ENCODE peak calls at places on chromosomes 1 and 21, in nine cellular contexts. B is body of pancreas, Q is uterus, L is pancreas, A is RWPE2, U is fibroblast of lung, W is heart right ventricle, X is left lung, D is right atrium auricular region. R is an unnamed sample. For H3K9me3 and H3K27me3, the result is how much of the 10 kb centered on the place peaks cover.

GRCh38 chr1:8211251-8211619 is 106.7 kb upstream of the SLC45A1 start:
- DNase-seq in X (no peak), U (no peak), D (no peak), W (no peak), L (no peak), Q (no peak), B (no peak), A (no peak), R (no peak)

GRCh38 chr1:33133478-33134105 is 48.3 kb downstream of the TRIM62 start:
- DNase-seq in B (no peak), X (no peak), D (no peak), A (no peak), L (no peak), U (no peak), W (no peak), Q (no peak), R (no peak)

GRCh38 chr1:84366786-84367185 is 31.5 kb upstream of the DNASE2B start:
- DNase-seq in Q (no peak), W (no peak), A (no peak), D (no peak), X (no peak), B (no peak), L (no peak), U (peak), R (no peak)

GRCh38 chr21:29018540-29018939 is 609 bp downstream of the RWDD2B start:
- DNase-seq in L (no peak), A (no peak), W (no peak), U (peak), B (no peak), D (no peak), Q (no peak), X (no peak), R (no peak)

GRCh38 chr1:118991448-118991847 is 3.3 kb upstream of the TBX15 start:
- DNase-seq in X (no peak), W (no peak), B (no peak), Q (no peak), U (no peak), D (no peak), L (no peak), A (no peak), R (no peak)

GRCh38 chr1:172609528-172609927 is 49.4 kb upstream of the FASLG start:
- DNase-seq in D (no peak), W (no peak), U (peak), Q (no peak), A (no peak), L (no peak), B (no peak), X (no peak), R (no peak)

GRCh38 chr1:178189814-178190213 is 95.9 kb downstream of the RASAL2 start:
- DNase-seq in W (no peak), Q (no peak), L (no peak), D (no peak), X (no peak), A (no peak), U (peak), B (no peak), R (no peak)

GRCh38 chr1:93061895-93062792 is 16.9 kb upstream of the MTF2 start:
- DNase-seq in W (no peak), X (no peak), Q (no peak), D (no peak), A (no peak), B (peak), U (peak), L (no peak), R (no peak)

GRCh38 chr1:182235604-182235951 is 156.0 kb downstream of the GLUL start:
- DNase-seq in D (no peak), W (no peak), B (no peak), U (no peak), L (no peak), A (no peak), X (no peak), Q (no peak), R (no peak)

GRCh38 chr1:85047472-85048295 is 616 bp downstream of the MCOLN3 start:
- DNase-seq in X (peak), L (peak), W (peak), U (no peak), D (no peak), B (peak), A (no peak), Q (no peak), R (no peak)

GRCh38 chr1:152110365-152110859 is 4.8 kb downstream of the TCHH start:
- DNase-seq in W (peak), L (peak), A (peak), X (peak), D (no peak), B (peak), U (peak), Q (no peak), R (peak)

GRCh38 chr1:224861317-224861716 is 68.2 kb upstream of the DNAH14 start:
- DNase-seq in B (no peak), U (no peak), A (no peak), Q (no peak), X (no peak), L (no peak), D (no peak), W (no peak), R (no peak)

GRCh38 chr1:224859651-224860050 is 69.8 kb upstream of the DNAH14 start:
- DNase-seq in Q (no peak), U (no peak), L (no peak), D (no peak), A (no peak), X (no peak), W (no peak), B (no peak), R (no peak)

GRCh38 chr1:224864006-224864405 is 65.5 kb upstream of the DNAH14 start:
- DNase-seq in D (no peak), W (no peak), L (no peak), A (no peak), Q (no peak), X (no peak), B (no peak), U (peak), R (no peak)

GRCh38 chr1:224856973-224857372 is 72.5 kb upstream of the DNAH14 start:
- DNase-seq in L (no peak), B (no peak), D (no peak), X (no peak), W (no peak), A (no peak), Q (no peak), U (no peak), R (no peak)

GRCh38 chr1:224860488-224860887 is 69.0 kb upstream of the DNAH14 start:
- DNase-seq in A (no peak), B (no peak), D (no peak), L (no peak), Q (no peak), W (no peak), U (no peak), X (no peak), R (no peak)
- H3K9me3 ChIP-seq in A (under half), B (under half), D (under half), L (under half), Q (under half), W (under half), U (under half), X (under half), R (under half)

GRCh38 chr1:1361982-1362423 is 3.6 kb upstream of the MXRA8 start:
- DNase-seq in L (no peak), Q (peak), D (no peak), W (peak), B (no peak), A (no peak), X (peak), U (peak), R (no peak)
- TF ChIP-seq CTCF in L (no peak), Q (no peak), D (no peak), W (no peak), B (no peak), A (no peak), X (no peak), U (peak), R (no peak)

DNA sequence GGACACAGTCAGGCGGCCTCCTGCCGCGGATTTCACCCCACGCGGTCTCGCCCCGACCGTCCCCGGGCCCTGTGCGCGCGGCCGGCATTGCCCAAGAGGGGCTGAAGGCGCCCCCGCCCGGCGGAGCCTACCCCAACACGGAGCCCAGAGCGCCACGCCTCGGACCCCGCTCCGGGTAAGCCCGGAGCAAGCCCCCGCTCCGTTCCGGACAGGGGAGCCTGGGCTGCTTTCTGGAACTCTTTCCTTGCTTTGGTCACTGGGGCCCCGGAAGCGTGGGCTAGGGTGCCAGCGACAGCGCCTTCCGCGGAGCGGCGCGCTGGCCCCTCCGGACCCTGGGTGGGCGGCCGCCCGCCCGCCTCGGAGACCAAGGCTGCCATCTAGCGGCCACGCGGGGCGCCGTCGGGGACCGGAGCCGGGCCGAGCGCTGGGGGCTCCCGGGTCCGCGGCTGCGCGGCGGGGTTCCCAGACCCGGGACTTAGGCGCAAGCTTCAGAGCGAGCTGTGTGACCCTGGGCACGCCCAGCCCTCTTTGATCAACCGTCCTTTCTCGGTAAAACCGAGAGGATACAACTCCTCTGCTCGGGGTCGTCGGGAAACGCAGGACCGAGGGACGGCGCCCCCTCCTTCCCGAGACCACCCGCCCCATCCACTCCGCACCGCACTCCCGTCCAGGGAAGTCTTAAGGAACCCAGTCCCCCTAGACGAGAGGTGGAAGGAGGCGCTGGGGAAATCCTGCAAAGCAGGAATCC is 41.4 kb downstream of the RRAGC start:
- DNase-seq in X (peak), L (peak), B (no peak), U (peak), A (no peak), Q (no peak), W (peak), D (no peak), R (no peak)
- H3K27me3 ChIP-seq in X (half or more), L (under half), B (under half), U (under half), A (under half), Q (under half), W (half or more), D (under half), R (half or more)

GRCh38 chr21:32173106-32173755 is 105.6 kb downstream of the MIS18A start:
- DNase-seq in W (no peak), A (no peak), B (no peak), Q (no peak), D (no peak), U (no peak), L (no peak), X (no peak), R (no peak)
- H3K9me3 ChIP-seq in W (under half), A (under half), B (under half), Q (under half), D (under half), U (under half), L (under half), X (under half), R (under half)

DNA sequence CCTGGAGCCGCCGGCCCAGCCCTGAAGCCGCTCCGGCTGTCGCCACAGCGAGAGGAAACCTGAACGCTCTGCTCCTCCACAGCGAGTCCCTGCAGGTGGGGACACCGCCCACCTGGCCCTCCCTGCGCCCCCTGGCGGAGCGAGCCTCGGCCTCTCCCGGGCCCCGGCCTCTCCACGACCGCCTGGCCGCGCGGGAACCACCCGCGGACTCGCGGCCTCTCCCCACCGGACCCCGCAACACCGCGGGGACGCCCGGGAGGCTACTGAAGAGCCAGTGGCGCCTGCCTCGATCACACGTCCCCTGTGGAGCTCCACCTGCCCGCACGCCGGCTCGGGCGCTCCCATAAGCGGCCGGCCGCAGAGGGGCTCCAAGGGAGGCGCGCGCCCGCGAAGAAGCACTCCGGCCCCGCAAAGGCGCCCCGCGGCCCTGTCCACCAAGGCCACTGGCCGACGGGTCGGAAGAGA is 109.6 kb downstream of the KCNN3 start:
- DNase-seq in B (peak), A (no peak), Q (peak), U (no peak), X (peak), L (peak), W (peak), D (no peak), R (peak)
- TF ChIP-seq CTCF in B (peak), A (peak), Q (peak), U (peak), X (peak), L (peak), W (peak), D (peak), R (peak)

GRCh38 chr1:41022424-41022823 is 899 bp upstream of the SLFNL1 start:
- DNase-seq in B (no peak), X (no peak), U (no peak), W (no peak), A (no peak), L (no peak), D (no peak), Q (no peak), R (no peak)

GRCh38 chr1:41023279-41023990 is 1.9 kb upstream of the SLFNL1 start:
- DNase-seq in B (no peak), X (no peak), L (no peak), W (no peak), Q (no peak), A (no peak), U (no peak), D (no peak), R (no peak)

GRCh38 chr1:41028034-41028642 is 6.6 kb upstream of the SLFNL1 start:
- DNase-seq in Q (no peak), X (no peak), L (no peak), A (no peak), U (no peak), B (no peak), W (no peak), D (no peak), R (no peak)

GRCh38 chr1:41025979-41026819 is 4.7 kb upstream of the SLFNL1 start:
- DNase-seq in U (no peak), A (no peak), X (no peak), W (no peak), Q (no peak), L (no peak), D (no peak), B (no peak), R (no peak)

DNA sequence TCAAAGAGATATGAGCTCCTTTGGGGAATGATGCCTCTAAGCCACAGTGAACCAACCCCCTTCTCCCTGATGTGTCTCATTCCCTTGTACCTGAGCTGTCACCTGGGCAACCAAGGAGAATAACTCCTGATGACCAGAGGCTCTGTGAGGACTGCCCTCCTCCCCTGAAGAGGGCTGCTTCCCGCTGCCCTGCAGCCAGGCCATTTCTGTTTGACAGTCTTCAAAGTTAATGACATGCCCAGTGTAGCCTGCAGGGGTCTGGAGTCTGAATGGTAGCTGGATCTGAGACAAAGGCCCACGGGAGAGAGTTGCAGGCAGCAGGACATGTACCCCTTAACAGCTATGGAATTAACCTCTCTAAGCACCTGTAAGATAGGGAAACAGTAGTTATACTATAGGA is 3.4 kb upstream of the SLFNL1 start:
- DNase-seq in D (no peak), Q (no peak), X (no peak), A (no peak), U (no peak), B (no peak), L (no peak), W (no peak), R (no peak)
- H3K27me3 ChIP-seq in D (under half), Q (under half), X (under half), A (under half), U (under half), B (under half), L (under half), W (under half), R (under half)

DNA sequence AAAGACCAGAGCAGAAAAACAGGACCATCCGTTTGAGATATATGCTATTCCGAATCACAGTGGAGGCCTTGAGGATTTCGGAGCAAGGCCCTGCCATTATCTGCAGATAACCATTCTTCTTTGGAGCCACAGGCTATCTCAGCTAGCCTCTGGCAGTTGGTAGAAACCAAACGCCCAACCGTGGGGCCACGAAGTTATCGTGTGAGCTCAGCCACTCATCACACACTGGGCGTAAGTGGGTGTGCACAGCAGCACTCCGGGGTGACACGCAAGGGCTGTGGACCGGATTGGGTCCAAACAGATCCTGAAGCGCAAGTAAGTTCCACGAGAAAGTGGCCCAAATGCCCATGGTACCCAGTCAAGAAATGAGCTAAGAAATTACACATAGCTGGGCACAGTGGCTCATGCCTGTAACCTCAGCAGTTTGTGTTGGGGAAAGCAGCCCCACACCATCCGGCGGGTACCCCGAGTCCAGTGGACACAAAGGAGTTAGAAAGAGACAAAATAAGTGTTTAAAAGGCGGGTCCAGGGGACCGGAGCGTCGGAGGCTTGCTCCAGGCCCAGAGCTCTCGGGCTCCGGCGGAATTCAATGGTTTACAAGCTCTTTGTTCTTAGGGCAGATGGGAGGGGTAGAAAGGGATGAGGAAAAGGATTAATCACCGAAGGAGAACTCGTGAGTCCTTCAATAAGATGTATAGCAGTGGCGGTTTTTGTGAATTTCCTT is 130.6 kb downstream of the LIPI start:
- DNase-seq in U (no peak), Q (no peak), L (no peak), W (no peak), A (no peak), B (no peak), X (peak), D (no peak), R (no peak)
- H3K9me3 ChIP-seq in U (under half), Q (under half), L (under half), W (under half), A (under half), B (under half), X (under half), D (under half), R (under half)

R was measured in CD4-positive, alpha-beta T cell.